ENCODE peak calls at places on chromosomes 16 and 17, in eight cellular contexts. Z is fibroblast of lung, B is mammary epithelial cell, S is GM23248, W is H9, G is OCI-LY7, D is K562, F is neural progenitor cell. P is an unnamed sample.

GRCh38 chr17:48240562-48241130 is 133.1 kb downstream of the SNX11 start:
- DNase-seq in Z (no peak), B (peak; percentile 42), S (peak; percentile 29), W (no peak), G (no peak), D (peak; percentile 25), F (no peak), P (no peak)

GRCh38 chr17:55706808-55707773 is 15.6 kb downstream of the TMEM100 start:
- DNase-seq in Z (no peak), B (no peak), S (no peak), W (peak; percentile 51), G (no peak), D (no peak), F (peak; percentile 55), P (no peak)

GRCh38 chr16:49330562-49331201 is 42.9 kb upstream of the C16orf78 start:
- DNase-seq in Z (no peak), B (no peak), S (no peak), W (no peak), G (peak; percentile 18), D (no peak), F (no peak), P (no peak)

GRCh38 chr17:66275651-66276050 is 26.8 kb upstream of the PRKCA start:
- DNase-seq in Z (peak; percentile 79), B (peak; percentile 94), S (peak; percentile 98), W (no peak), G (no peak), D (no peak), F (no peak), P (no peak)

GRCh38 chr17:10127819-10128375 is 70.5 kb downstream of the GAS7 start:
- DNase-seq in Z (peak; percentile 94), B (no peak), S (peak; percentile 98), W (no peak), G (no peak), D (no peak), F (peak; percentile 73), P (peak; percentile 30)

GRCh38 chr17:35545150-35545549 is 7.7 kb upstream of the SLFN12L start:
- DNase-seq in Z (no peak), B (no peak), S (no peak), W (no peak), G (no peak), D (no peak), F (no peak), P (no peak)

GRCh38 chr16:83838151-83838550 is 30.4 kb downstream of the HSBP1 start:
- DNase-seq in Z (no peak), B (no peak), S (no peak), W (no peak), G (no peak), D (no peak), F (no peak), P (no peak)

GRCh38 chr16:47499700-47500264 is 38.7 kb downstream of the PHKB start:
- DNase-seq in Z (no peak), B (no peak), S (no peak), W (no peak), G (no peak), D (no peak), F (no peak), P (no peak)

GRCh38 chr17:81631482-81631881 is 5.4 kb downstream of the NPLOC4 start:
- DNase-seq in Z (no peak), B (no peak), S (no peak), W (peak; percentile 59), G (no peak), D (no peak), F (no peak), P (no peak)

GRCh38 chr16:9836118-9836736 is 346.0 kb downstream of the GRIN2A start:
- DNase-seq in Z (peak; percentile 12), B (no peak), S (peak; percentile 50), W (no peak), G (peak; percentile 22), D (peak; percentile 39), F (peak; percentile 68), P (peak; percentile 64)

GRCh38 chr17:41013181-41013580 is 4.3 kb upstream of the KRTAP3-1 start:
- DNase-seq in Z (no peak), B (peak; percentile 16), S (peak; percentile 81), W (no peak), G (no peak), D (no peak), F (no peak), P (no peak)

GRCh38 chr16:66372898-66373155 is 6.3 kb downstream of the CDH5 start:
- DNase-seq in Z (no peak), B (no peak), S (no peak), W (no peak), G (no peak), D (no peak), F (no peak), P (no peak)

GRCh38 chr17:81002409-81003361 is 11.0 kb downstream of the CHMP6 start:
- DNase-seq in Z (peak; percentile 72), B (peak; percentile 65), S (peak; percentile 65), W (no peak), G (no peak), D (peak; percentile 84), F (no peak), P (no peak)

GRCh38 chr17:8120520-8121443 is 2.5 kb upstream of the ALOXE3 start:
- DNase-seq in Z (peak; percentile 81), B (peak; percentile 91), S (peak; percentile 83), W (peak; percentile 97), G (peak; percentile 81), D (peak; percentile 74), F (peak; percentile 87), P (peak; percentile 94)

GRCh38 chr17:80773243-80773991 is 218.2 kb upstream of the CHMP6 start:
- DNase-seq in Z (peak; percentile 66), B (no peak), S (peak; percentile 54), W (peak; percentile 52), G (peak; percentile 76), D (no peak), F (peak; percentile 57), P (peak; percentile 60)

GRCh38 chr17:72421128-72422092 is 300.6 kb downstream of the SOX9 start:
- DNase-seq in Z (peak; percentile 84), B (peak; percentile 98), S (peak; percentile 98), W (no peak), G (peak; percentile 4), D (no peak), F (no peak), P (peak; percentile 78)
- H3K4me2 ChIP-seq in Z (peak overlapping the region; percentile 9), B (peak overlapping the region; percentile 64), S (no peak overlapping the region), W (no peak overlapping the region), G (no peak overlapping the region), D (no peak overlapping the region), F (no peak overlapping the region), P (peak overlapping the region; percentile 53)

DNA sequence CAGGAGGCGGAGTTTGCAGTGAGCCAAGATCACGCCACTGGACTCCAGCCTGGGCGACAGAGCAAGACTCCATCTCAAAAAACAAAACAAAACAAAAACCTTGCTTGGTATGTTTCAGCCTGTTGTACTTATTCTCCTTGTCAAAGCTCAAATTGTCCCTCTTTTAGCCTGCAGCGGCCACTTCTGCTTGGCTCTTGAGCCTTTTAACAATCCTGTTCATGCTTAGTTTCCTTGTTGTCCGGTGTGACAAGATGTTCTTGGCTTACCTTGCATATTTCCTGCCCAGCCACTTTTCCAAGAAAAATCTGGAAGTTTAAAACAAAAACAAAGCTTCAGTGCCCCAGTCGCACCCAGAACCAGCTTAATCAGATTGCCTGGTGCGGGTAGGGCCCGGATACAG is 81.0 kb downstream of the ABCC1 start:
- DNase-seq in Z (no peak), B (no peak), S (no peak), W (no peak), G (no peak), D (no peak), F (no peak), P (no peak)
- H3K79me2 ChIP-seq in Z (peaks cover 27% of the 10 kb centered on the region), B (peaks cover 3% of the 10 kb centered on the region), S (peaks cover 65% of the 10 kb centered on the region), W (no peaks in the 10 kb centered on the region), G (no peaks in the 10 kb centered on the region), D (peaks cover 5% of the 10 kb centered on the region), F (peaks cover 4% of the 10 kb centered on the region), P (peaks cover 16% of the 10 kb centered on the region)

DNA sequence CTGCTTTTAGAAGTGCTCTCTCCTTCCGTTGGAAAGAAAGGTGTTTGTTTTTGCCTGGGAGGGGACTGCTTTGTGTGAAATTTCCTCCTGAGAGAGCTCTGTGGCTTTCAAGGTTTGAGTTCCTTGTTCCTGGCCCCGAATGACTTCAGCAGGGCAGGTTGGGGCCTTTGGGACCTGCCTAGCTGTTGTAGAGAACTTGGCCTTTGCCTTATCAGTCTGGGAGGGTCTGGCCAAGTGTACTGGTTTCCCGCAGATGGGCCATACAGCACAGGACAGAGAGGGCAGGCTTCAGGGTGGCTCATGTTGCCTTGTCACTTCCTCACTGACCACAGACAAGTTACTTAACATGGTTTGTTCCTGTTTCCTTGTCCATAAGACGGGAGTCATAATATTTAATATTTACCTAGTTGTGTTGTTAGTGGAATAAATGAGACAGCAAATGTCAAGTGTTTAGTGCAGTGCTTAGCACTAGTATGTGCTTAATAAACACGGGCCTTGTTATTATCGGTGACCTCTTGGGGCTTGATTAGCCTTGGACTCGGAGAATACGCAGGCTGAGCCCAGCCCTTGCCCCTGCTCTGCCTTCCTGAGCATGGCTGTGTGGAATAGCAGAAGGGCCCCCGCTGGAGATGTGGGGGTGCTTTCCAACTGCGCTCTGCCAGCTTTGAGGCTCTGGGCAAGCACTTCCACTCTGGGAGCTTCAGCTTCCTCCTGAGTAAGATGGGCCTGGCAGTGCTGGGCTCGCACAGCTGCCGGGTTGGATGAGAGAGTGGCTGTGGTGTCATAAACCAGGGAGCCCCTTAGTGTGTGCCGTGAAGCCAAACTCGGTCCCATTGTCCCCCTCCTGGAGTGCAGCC is 6.6 kb downstream of the PRSS8 start:
- DNase-seq in Z (no peak), B (no peak), S (no peak), W (no peak), G (no peak), D (peak; percentile 84), F (no peak), P (no peak)
- H2AFZ ChIP-seq in Z (no peak overlapping the region), B (peak overlapping the region; percentile 18), S (no peak overlapping the region), W (no peak overlapping the region), G (no peak overlapping the region), D (peak overlapping the region; percentile 35), F (no peak overlapping the region), P (no peak overlapping the region)

DNA sequence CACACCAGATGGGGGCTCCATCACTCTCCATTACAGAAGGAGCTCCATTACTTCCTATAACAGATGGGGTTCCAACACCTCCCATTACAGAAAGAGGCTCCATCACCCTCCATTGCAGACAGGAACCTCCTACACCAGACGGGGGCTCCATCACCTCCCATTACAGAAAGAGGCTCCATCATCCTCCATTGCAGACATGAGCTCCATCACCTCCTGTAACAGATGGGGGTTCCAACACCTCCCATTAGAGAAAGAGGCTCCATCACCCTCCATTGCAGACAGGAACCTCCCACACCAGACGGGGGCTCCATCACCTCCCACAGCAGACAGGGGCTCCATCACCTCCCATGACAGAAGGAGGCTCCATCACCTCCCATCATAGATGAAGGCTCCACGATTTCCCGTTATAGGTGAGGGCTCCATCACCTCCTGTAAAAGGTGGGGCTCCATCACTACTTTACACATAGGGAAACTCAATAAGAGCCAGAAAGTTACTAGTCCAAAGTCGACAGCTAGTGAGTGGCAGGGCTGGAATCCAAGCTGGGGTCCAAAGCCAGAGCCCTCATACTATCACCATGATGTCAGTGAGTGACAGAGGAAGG is 224.8 kb downstream of the RBFOX3 start:
- DNase-seq in Z (no peak), B (no peak), S (no peak), W (no peak), G (no peak), D (no peak), F (no peak), P (no peak)
- H3K4me2 ChIP-seq in Z (no peak overlapping the region), B (no peak overlapping the region), S (no peak overlapping the region), W (no peak overlapping the region), G (no peak overlapping the region), D (no peak overlapping the region), F (no peak overlapping the region), P (no peak overlapping the region)

GRCh38 chr17:19287651-19288050 is 50.5 kb downstream of the EPN2 start:
- DNase-seq in Z (no peak), B (no peak), S (no peak), W (no peak), G (no peak), D (no peak), F (no peak), P (no peak)
- H3K79me2 ChIP-seq in Z (peaks cover 5% of the 10 kb centered on the region), B (peaks cover 4% of the 10 kb centered on the region), S (peaks cover 72% of the 10 kb centered on the region), W (no peaks in the 10 kb centered on the region), G (no peaks in the 10 kb centered on the region), D (no peaks in the 10 kb centered on the region), F (peaks cover 29% of the 10 kb centered on the region), P (no peaks in the 10 kb centered on the region)

P was measured in Karpas-422.